ENCODE peak calls at places on chromosomes 11 and 22, in five cellular contexts. One of them, this sample, is unnamed.
A peak's percentile ranks its signal among the peaks of the same experiment; 100 is the strongest.

GRCh38 chr11:61671527-61671926 is 8.7 kb upstream of the DAGLA start:
- DNase-seq in K562: peak; percentile 50
- DNase-seq in GM12891: no peak
- DNase-seq in H1: no peak
- DNase-seq in GM12878: no peak
- DNase-seq in this sample: no peak

GRCh38 chr11:11969380-11970215 is 38.8 kb downstream of the DKK3 start:
- DNase-seq in K562: no peak
- DNase-seq in GM12891: no peak
- DNase-seq in H1: no peak
- DNase-seq in GM12878: no peak
- DNase-seq in this sample: no peak

GRCh38 chr11:69588270-69588669 is 52.7 kb upstream of the CCND1 start:
- DNase-seq in K562: no peak
- DNase-seq in GM12891: no peak
- DNase-seq in H1: no peak
- DNase-seq in GM12878: no peak
- DNase-seq in this sample: no peak

GRCh38 chr11:68694404-68695297 is 10.3 kb downstream of the GAL start:
- DNase-seq in K562: no peak
- DNase-seq in GM12891: no peak
- DNase-seq in H1: no peak
- DNase-seq in GM12878: no peak
- DNase-seq in this sample: no peak

GRCh38 chr22:41217553-41218157 is 12.5 kb downstream of the L3MBTL2 start:
- DNase-seq in K562: no peak
- DNase-seq in GM12891: peak; percentile 60
- DNase-seq in H1: peak; percentile 64
- DNase-seq in GM12878: no peak
- DNase-seq in this sample: peak; percentile 56

GRCh38 chr22:23093090-23093788 is 22.9 kb downstream of the GNAZ start:
- DNase-seq in K562: peak; percentile 62
- DNase-seq in GM12891: no peak
- DNase-seq in H1: no peak
- DNase-seq in GM12878: no peak
- DNase-seq in this sample: no peak

GRCh38 chr22:35947794-35948425 is 80.7 kb downstream of the RBFOX2 start:
- DNase-seq in K562: no peak
- DNase-seq in GM12891: no peak
- DNase-seq in H1: no peak
- DNase-seq in GM12878: no peak
- DNase-seq in this sample: no peak

GRCh38 chr11:125414121-125414520 is 81.9 kb downstream of the FEZ1 start:
- DNase-seq in K562: no peak
- DNase-seq in GM12891: no peak
- DNase-seq in H1: no peak
- DNase-seq in GM12878: no peak
- DNase-seq in this sample: no peak

GRCh38 chr22:35488513-35488912 is 52.1 kb upstream of the RASD2 start:
- DNase-seq in K562: no peak
- DNase-seq in GM12891: no peak
- DNase-seq in H1: no peak
- DNase-seq in GM12878: no peak
- DNase-seq in this sample: no peak

GRCh38 chr22:35463231-35463933 is 63.4 kb downstream of the MCM5 start:
- DNase-seq in K562: no peak
- DNase-seq in GM12891: no peak
- DNase-seq in H1: no peak
- DNase-seq in GM12878: no peak
- DNase-seq in this sample: no peak

GRCh38 chr11:78476066-78476465 is 58.4 kb upstream of the GAB2 start:
- DNase-seq in K562: no peak
- DNase-seq in GM12891: no peak
- DNase-seq in H1: no peak
- DNase-seq in GM12878: no peak
- DNase-seq in this sample: no peak

GRCh38 chr11:16032974-16033373 is 323.4 kb downstream of the SOX6 start:
- DNase-seq in K562: no peak
- DNase-seq in GM12891: no peak
- DNase-seq in H1: no peak
- DNase-seq in GM12878: no peak
- DNase-seq in this sample: no peak

GRCh38 chr11:16026849-16027248 is 329.5 kb downstream of the SOX6 start:
- DNase-seq in K562: no peak
- DNase-seq in GM12891: no peak
- DNase-seq in H1: no peak
- DNase-seq in GM12878: no peak
- DNase-seq in this sample: no peak

GRCh38 chr11:16030664-16031063 is 325.7 kb downstream of the SOX6 start:
- DNase-seq in K562: no peak
- DNase-seq in GM12891: no peak
- DNase-seq in H1: no peak
- DNase-seq in GM12878: no peak
- DNase-seq in this sample: no peak

GRCh38 chr11:16034074-16034473 is 322.3 kb downstream of the SOX6 start:
- DNase-seq in K562: no peak
- DNase-seq in GM12891: no peak
- DNase-seq in H1: no peak
- DNase-seq in GM12878: no peak
- DNase-seq in this sample: no peak

DNA sequence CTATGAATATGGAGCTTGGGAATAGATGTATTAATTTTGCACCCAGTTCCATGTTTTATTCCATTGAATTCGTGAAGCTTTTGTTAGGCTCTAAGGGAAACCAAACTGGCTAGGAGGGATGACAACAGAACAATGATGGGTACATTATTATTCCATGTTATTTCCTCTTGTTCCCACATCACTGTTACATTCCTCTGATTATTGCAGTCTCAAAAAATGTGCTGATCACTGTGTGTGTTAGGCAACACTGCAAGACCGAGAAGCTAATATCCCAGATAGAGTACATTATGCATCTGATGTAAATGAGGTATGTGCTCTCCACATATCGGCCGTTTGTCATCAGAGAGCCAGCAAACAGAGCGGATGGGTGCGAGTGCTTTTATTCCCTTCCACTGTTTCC is 327.9 kb downstream of the SOX6 start:
- DNase-seq in K562: no peak
- DNase-seq in GM12891: no peak
- DNase-seq in H1: no peak
- DNase-seq in GM12878: no peak
- DNase-seq in this sample: no peak
- TF ChIP-seq POLR2A in K562: no peak
- TF ChIP-seq POLR2A in GM12891: no peak
- TF ChIP-seq POLR2A in H1: no peak
- TF ChIP-seq POLR2A in GM12878: no peak
- TF ChIP-seq POLR2A in this sample: no peak

GRCh38 chr11:96101146-96101545 is 177.2 kb upstream of the MTMR2 start:
- DNase-seq in K562: no peak
- DNase-seq in GM12891: no peak
- DNase-seq in H1: no peak
- DNase-seq in GM12878: no peak
- DNase-seq in this sample: no peak
- TF ChIP-seq TAF1 in K562: no peak
- TF ChIP-seq TAF1 in GM12891: no peak
- TF ChIP-seq TAF1 in H1: no peak
- TF ChIP-seq TAF1 in GM12878: no peak
- TF ChIP-seq TAF1 in this sample: no peak

DNA sequence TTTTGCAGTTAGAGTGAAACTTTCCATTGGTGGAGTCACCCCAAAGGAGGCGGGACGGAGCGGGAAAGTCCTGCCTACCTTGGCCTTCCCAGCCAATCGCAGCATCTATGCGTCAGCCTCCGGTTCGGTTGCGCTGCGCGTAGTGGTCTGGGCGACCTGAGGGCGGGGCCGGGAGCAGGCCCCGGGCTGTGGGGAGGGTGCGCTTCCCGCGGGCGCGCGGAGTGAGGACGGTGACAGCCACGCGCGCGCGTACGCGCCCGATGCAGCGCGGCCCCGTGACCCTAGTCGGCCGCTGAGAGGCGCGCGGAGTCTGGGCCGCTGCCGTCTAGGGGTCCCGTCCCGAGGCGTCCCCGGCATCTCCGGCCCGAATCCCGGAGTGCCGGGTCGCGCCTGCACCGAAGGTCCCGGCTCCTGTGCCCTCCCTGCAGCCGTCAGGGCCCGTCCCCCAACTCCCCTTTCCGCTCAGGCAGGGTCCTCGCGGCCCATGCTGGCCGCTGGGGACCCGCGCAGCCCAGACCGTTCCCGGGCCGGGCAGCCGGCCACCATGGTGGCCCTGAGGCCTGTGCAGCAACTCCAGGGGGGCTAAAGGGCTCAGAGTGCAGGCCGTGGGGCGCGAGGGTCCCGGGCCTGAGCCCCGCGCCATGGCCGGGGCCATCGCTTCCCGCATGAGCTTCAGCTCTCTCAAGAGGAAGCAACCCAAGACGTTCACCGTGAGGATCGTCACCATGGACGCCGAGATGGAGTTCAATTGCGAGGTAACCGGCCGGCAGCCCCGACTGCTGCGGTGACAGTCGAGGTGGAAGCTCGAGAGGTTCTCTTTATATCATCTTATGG is at the start of gene NF2:
- DNase-seq in K562: peak; percentile 95
- DNase-seq in GM12891: peak; percentile 97
- DNase-seq in H1: peak; percentile 95
- DNase-seq in GM12878: peak; percentile 100
- DNase-seq in this sample: peak; percentile 97
- TF ChIP-seq POLR2A in K562: peak; percentile 75
- TF ChIP-seq POLR2A in GM12891: peak; percentile 49
- TF ChIP-seq POLR2A in H1: no peak
- TF ChIP-seq POLR2A in GM12878: peak; percentile 95
- TF ChIP-seq POLR2A in this sample: peak; percentile 72

DNA sequence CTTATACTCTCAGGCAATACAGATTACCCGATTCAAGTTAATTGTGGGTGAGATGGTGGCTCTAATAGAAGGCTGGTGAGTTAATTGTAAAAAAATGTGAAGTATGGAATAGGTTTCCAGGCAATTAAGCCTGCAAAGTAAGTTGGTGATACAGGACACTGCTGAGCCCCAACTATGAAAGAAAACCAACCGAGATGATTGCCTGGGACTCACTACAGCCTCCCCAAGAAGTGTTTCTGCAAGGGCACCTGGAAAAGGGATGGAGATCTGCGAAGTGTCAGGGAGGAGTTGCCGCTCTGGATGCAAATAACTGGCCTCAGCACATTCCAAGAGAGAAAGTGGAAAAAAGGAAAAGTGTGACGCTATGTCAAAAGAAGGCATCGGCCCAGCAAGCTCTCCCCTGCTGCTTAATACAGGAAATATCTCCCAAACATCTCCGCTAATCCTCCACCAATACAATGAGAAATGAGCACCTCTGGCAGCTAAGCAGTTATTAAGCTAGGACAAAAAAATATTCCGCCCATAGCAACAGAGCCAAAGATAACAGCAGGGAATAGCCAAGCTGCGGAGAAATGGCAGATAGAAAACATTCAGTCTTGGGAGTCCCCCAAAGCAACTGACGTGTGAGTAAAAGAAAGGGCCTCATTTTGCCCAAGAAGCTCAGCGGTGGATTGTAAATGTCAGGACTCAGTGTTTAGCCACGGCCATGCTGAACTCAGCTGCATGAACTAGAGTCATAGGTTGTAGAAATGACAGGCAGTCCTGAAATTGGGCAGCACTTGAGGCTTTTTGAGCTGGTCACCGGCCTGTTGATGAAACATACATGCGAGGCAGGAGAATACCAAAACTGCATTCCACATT is 133.7 kb downstream of the SNX19 start:
- DNase-seq in K562: no peak
- DNase-seq in GM12891: no peak
- DNase-seq in H1: peak; percentile 41
- DNase-seq in GM12878: no peak
- DNase-seq in this sample: no peak
- TF ChIP-seq TAF1 in K562: no peak
- TF ChIP-seq TAF1 in GM12891: no peak
- TF ChIP-seq TAF1 in H1: no peak
- TF ChIP-seq TAF1 in GM12878: no peak
- TF ChIP-seq TAF1 in this sample: no peak

GRCh38 chr11:121024989-121025388 is 1.1 kb downstream of the TBCEL start:
- DNase-seq in K562: no peak
- DNase-seq in GM12891: peak; percentile 12
- DNase-seq in H1: no peak
- DNase-seq in GM12878: no peak
- DNase-seq in this sample: peak; percentile 2

GRCh38 chr11:121029813-121030445 is 6.0 kb downstream of the TBCEL start:
- DNase-seq in K562: no peak
- DNase-seq in GM12891: no peak
- DNase-seq in H1: no peak
- DNase-seq in GM12878: no peak
- DNase-seq in this sample: no peak

GRCh38 chr11:121018746-121019145 is 5.2 kb upstream of the TBCEL start:
- DNase-seq in K562: no peak
- DNase-seq in GM12891: no peak
- DNase-seq in H1: no peak
- DNase-seq in GM12878: no peak
- DNase-seq in this sample: no peak

GRCh38 chr11:121029153-121029552 is 5.3 kb downstream of the TBCEL start:
- DNase-seq in K562: no peak
- DNase-seq in GM12891: no peak
- DNase-seq in H1: no peak
- DNase-seq in GM12878: no peak
- DNase-seq in this sample: no peak

DNA sequence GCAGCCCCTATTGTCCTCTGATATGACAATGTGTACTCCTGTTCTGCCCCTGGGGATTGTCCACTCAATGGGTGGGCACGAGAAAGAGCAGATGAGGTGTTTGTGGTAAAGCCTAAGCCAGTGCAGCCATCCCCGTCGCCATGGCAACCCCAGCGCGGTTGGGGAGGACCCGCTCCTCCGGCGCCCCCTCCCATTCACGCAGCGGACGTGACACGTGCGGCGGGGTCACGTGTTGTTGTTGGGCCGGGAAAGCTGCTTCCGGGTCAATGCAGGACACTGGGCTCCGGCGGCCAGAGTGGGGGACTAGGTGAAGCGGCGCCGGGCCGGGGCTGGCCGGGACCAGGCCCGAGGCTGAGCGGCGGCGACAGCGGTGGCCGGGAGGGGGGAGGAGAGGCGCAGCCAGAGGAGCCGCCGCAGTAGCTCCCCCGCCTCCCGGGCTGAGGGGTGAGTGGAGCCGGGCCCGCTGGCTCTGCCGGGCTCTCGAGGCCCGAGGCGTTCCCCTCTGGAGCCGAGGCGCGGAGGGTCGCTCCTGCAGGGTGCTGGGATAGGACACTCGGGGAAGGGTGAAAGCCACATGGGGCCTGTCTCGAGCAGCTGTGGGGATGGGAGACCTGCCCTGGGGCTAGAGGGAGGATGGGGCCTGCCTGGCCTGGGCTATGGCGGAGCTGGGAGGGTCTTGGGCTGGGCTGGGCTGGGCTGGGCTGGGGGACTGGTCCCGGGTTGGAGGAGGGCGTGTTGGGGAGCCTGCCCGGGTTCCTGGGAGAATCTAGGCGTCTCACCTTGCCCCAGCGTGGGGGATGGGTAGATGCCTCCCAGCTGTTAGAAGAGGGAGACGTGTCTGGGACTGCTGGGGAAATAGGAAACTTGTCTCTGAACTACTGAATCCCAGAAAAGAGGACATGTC is at the start of gene TBCEL:
- DNase-seq in K562: peak; percentile 81
- DNase-seq in GM12891: peak; percentile 96
- DNase-seq in H1: peak; percentile 97
- DNase-seq in GM12878: peak; percentile 54
- DNase-seq in this sample: peak; percentile 95
- TF ChIP-seq POLR2A in K562: peak; percentile 57
- TF ChIP-seq POLR2A in GM12891: no peak
- TF ChIP-seq POLR2A in H1: peak; percentile 13
- TF ChIP-seq POLR2A in GM12878: peak; percentile 75
- TF ChIP-seq POLR2A in this sample: peak; percentile 56

This sample was measured in GM12892.